ENCODE peak calls at places on chromosome 2, in seven cellular contexts. M, L, Y, G, R, E and V are unnamed samples.

GRCh38 chr2:171046056-171046560 is 114.6 kb downstream of the TLK1 start:
- DNase-seq in M (no peak), L (no peak), Y (no peak), G (no peak), R (no peak), E (no peak), V (no peak)

GRCh38 chr2:127037456-127037855 is 69.5 kb downstream of the BIN1 start:
- DNase-seq in M (no peak), L (no peak), Y (no peak), G (no peak), R (no peak), E (no peak), V (no peak)

GRCh38 chr2:230905448-230906430 is 19.3 kb downstream of the GPR55 start:
- DNase-seq in M (no peak), L (no peak), Y (peak; percentile 27), G (no peak), R (no peak), E (peak; percentile 90), V (no peak)

GRCh38 chr2:14427982-14428567 is 204.4 kb upstream of the LRATD1 start:
- DNase-seq in M (no peak), L (no peak), Y (no peak), G (peak; percentile 72), R (no peak), E (no peak), V (no peak)

GRCh38 chr2:206275274-206276160 is 1.1 kb downstream of the ZDBF2 start:
- DNase-seq in M (peak; percentile 16), L (peak; percentile 76), Y (no peak), G (peak; percentile 64), R (no peak), E (no peak), V (no peak)

GRCh38 chr2:10912076-10912731 is 470 bp downstream of the KCNF1 start:
- DNase-seq in M (no peak), L (no peak), Y (peak; percentile 58), G (no peak), R (no peak), E (no peak), V (no peak)

GRCh38 chr2:99808801-99809200 is 319.0 kb upstream of the REV1 start:
- DNase-seq in M (no peak), L (no peak), Y (no peak), G (no peak), R (no peak), E (no peak), V (no peak)

GRCh38 chr2:166230024-166230723 is 102.4 kb upstream of the SCN1A start:
- DNase-seq in M (no peak), L (no peak), Y (no peak), G (peak; percentile 18), R (no peak), E (no peak), V (no peak)